ENCODE peak calls at places on chromosome 6, in eight cellular contexts. J is WTC11; U is gastrocnemius medialis; H is T-helper 1 cell; N is kidney tubule cell; T is NCI-H1417; W is OCI-M1; O is activated CD8-positive, alpha-beta memory T cell treated with anti-CD3 and anti-CD28 coated beads for 48 hours. F is an unnamed sample.
A peak's percentile ranks its signal among the peaks of the same experiment; 100 is the strongest.

GRCh38 chr6:47016236-47016635 is 25.9 kb downstream of the ADGRF1 start:
- DNase-seq in J (no peak), U (no peak), H (no peak), N (no peak), T (peak; percentile 26), W (no peak), O (no peak), F (no peak)

GRCh38 chr6:17870302-17871168 is 116.9 kb downstream of the KIF13A start:
- DNase-seq in J (no peak), U (no peak), H (no peak), N (no peak), T (no peak), W (peak; percentile 67), O (no peak), F (no peak)

GRCh38 chr6:36911946-36912555 is 26.3 kb downstream of the C6orf89 start:
- DNase-seq in J (no peak), U (no peak), H (no peak), N (no peak), T (no peak), W (peak; percentile 42), O (peak; percentile 9), F (peak; percentile 55)

GRCh38 chr6:150297327-150298028 is 71.3 kb upstream of the IYD start:
- DNase-seq in J (no peak), U (no peak), H (no peak), N (peak; percentile 75), T (no peak), W (peak; percentile 64), O (no peak), F (no peak)

GRCh38 chr6:169092375-169092774 is 161.3 kb downstream of the THBS2 start:
- DNase-seq in J (no peak), U (no peak), H (no peak), N (peak; percentile 23), T (no peak), W (no peak), O (no peak), F (no peak)

GRCh38 chr6:119442776-119443184 is 93.2 kb upstream of the MAN1A1 start:
- DNase-seq in J (no peak), U (peak; percentile 16), H (no peak), N (no peak), T (no peak), W (no peak), O (no peak), F (no peak)

GRCh38 chr6:67653561-67653960 is 981.5 kb upstream of the ADGRB3 start:
- DNase-seq in J (no peak), U (no peak), H (no peak), N (no peak), T (no peak), W (no peak), O (no peak), F (no peak)

GRCh38 chr6:16524380-16524707 is 236.9 kb downstream of the ATXN1 start:
- DNase-seq in J (no peak), U (no peak), H (no peak), N (peak; percentile 63), T (no peak), W (no peak), O (no peak), F (no peak)

GRCh38 chr6:96391776-96392175 is 129.8 kb upstream of the UFL1 start:
- DNase-seq in J (peak; percentile 74), U (no peak), H (no peak), N (peak; percentile 20), T (peak; percentile 88), W (no peak), O (no peak), F (peak; percentile 45)

GRCh38 chr6:28258877-28259777 is at the start of gene NKAPL:
- DNase-seq in J (peak; percentile 24), U (peak; percentile 48), H (peak; percentile 19), N (peak; percentile 20), T (no peak), W (no peak), O (peak; percentile 37), F (no peak)

GRCh38 chr6:34771727-34772126 is 14.4 kb downstream of the SNRPC start:
- DNase-seq in J (no peak), U (no peak), H (no peak), N (peak; percentile 62), T (no peak), W (no peak), O (no peak), F (no peak)

GRCh38 chr6:139977887-139978332 is 603.5 kb upstream of the CITED2 start:
- DNase-seq in J (no peak), U (peak; percentile 30), H (no peak), N (peak; percentile 82), T (no peak), W (peak; percentile 30), O (no peak), F (no peak)

GRCh38 chr6:48933136-48933535 is 529.9 kb downstream of the MMUT start:
- DNase-seq in J (no peak), U (no peak), H (no peak), N (no peak), T (no peak), W (no peak), O (no peak), F (no peak)

GRCh38 chr6:4906942-4907300 is 96.9 kb downstream of the RPP40 start:
- DNase-seq in J (no peak), U (no peak), H (no peak), N (no peak), T (no peak), W (no peak), O (no peak), F (no peak)

GRCh38 chr6:31143148-31143547 is 4.3 kb upstream of the PSORS1C2 start:
- DNase-seq in J (no peak), U (no peak), H (no peak), N (peak; percentile 67), T (no peak), W (no peak), O (no peak), F (peak; percentile 23)

GRCh38 chr6:27547157-27548075 is 74.5 kb upstream of the ZNF184 start:
- DNase-seq in J (peak; percentile 69), U (no peak), H (no peak), N (peak; percentile 83), T (peak; percentile 12), W (peak; percentile 94), O (peak; percentile 9), F (peak; percentile 64)

GRCh38 chr6:8029243-8029870 is 34.8 kb downstream of the BLOC1S5 start:
- DNase-seq in J (no peak), U (no peak), H (no peak), N (no peak), T (no peak), W (no peak), O (no peak), F (no peak)

GRCh38 chr6:90362273-90362672 is 65.6 kb upstream of the BACH2 start:
- DNase-seq in J (no peak), U (no peak), H (no peak), N (no peak), T (no peak), W (no peak), O (no peak), F (no peak)

GRCh38 chr6:90219168-90219985 is 77.3 kb downstream of the BACH2 start:
- DNase-seq in J (no peak), U (peak; percentile 78), H (peak; percentile 21), N (peak; percentile 65), T (peak; percentile 33), W (no peak), O (no peak), F (peak; percentile 11)

GRCh38 chr6:134911532-134911931 is 38.4 kb downstream of the ALDH8A1 start:
- DNase-seq in J (no peak), U (no peak), H (no peak), N (peak; percentile 90), T (no peak), W (no peak), O (no peak), F (no peak)

GRCh38 chr6:107244082-107244741 is 128.9 kb upstream of the BEND3 start:
- DNase-seq in J (no peak), U (no peak), H (no peak), N (peak; percentile 29), T (no peak), W (no peak), O (no peak), F (no peak)

GRCh38 chr6:165821754-165822153 is 158.7 kb upstream of the PDE10A start:
- DNase-seq in J (no peak), U (no peak), H (no peak), N (peak; percentile 90), T (no peak), W (no peak), O (no peak), F (no peak)

GRCh38 chr6:169073311-169073710 is 180.3 kb downstream of the THBS2 start:
- DNase-seq in J (no peak), U (no peak), H (no peak), N (no peak), T (no peak), W (no peak), O (no peak), F (no peak)

GRCh38 chr6:128057541-128058335 is 156.9 kb upstream of the THEMIS start:
- DNase-seq in J (no peak), U (no peak), H (no peak), N (peak; percentile 16), T (no peak), W (no peak), O (no peak), F (no peak)

GRCh38 chr6:24987439-24987838 is 51.7 kb upstream of the RIPOR2 start:
- DNase-seq in J (no peak), U (no peak), H (no peak), N (no peak), T (no peak), W (no peak), O (no peak), F (no peak)

GRCh38 chr6:141824258-141824795 is 308.4 kb upstream of the GJE1 start:
- DNase-seq in J (no peak), U (no peak), H (no peak), N (no peak), T (no peak), W (peak; percentile 41), O (no peak), F (no peak)

GRCh38 chr6:28867078-28867414 is 56.7 kb downstream of the TRIM27 start:
- DNase-seq in J (no peak), U (no peak), H (no peak), N (no peak), T (no peak), W (peak; percentile 80), O (no peak), F (no peak)

GRCh38 chr6:137665342-137665741 is 171.1 kb upstream of the OLIG3 start:
- DNase-seq in J (no peak), U (no peak), H (no peak), N (no peak), T (no peak), W (no peak), O (no peak), F (no peak)

GRCh38 chr6:156729248-156729647 is 47.9 kb upstream of the ARID1B start:
- DNase-seq in J (no peak), U (no peak), H (no peak), N (peak; percentile 89), T (no peak), W (no peak), O (no peak), F (no peak)

GRCh38 chr6:30325150-30325872 is 1.4 kb upstream of the TRIM39 start:
- DNase-seq in J (peak; percentile 80), U (peak; percentile 20), H (peak; percentile 81), N (no peak), T (no peak), W (peak; percentile 5), O (no peak), F (no peak)

F was measured in endothelial cell.